ENCODE peak calls at places on chromosomes 1 and 21, in six cellular contexts. A is activated T-helper 1 cell treated with anti-CD3 and anti-CD28 coated beads, Interleukin-12 subunit alpha, Interleukin-12 subunit beta, Interleukin-2, Interleukin-4 antibody, amounts not matched to agents 30 ng/mL and 10 ng/mL and 1 ng/mL, durations not matched to agents 14 hours and 24 hours and 36 hours; M is activated naive CD4-positive, alpha-beta T cell; Q is LoVo; P is GM04503; U is GM03348. D is an unnamed sample.

GRCh38 chr1:55893155-55893554 is 678.0 kb upstream of the USP24 start:
- DNase-seq in A (no peak), M (no peak), U (no peak), P (no peak), Q (peak; percentile 59), D (no peak)

GRCh38 chr1:202818819-202819218 is 8.1 kb downstream of the PCAT6 start:
- DNase-seq in M (no peak), U (no peak), A (no peak), Q (no peak), P (no peak), D (no peak)

GRCh38 chr1:76023669-76024407 is 50.7 kb upstream of the ST6GALNAC3 start:
- DNase-seq in U (no peak), A (no peak), P (no peak), Q (no peak), M (no peak), D (peak; percentile 24)

GRCh38 chr1:167668108-167668507 is 38.1 kb downstream of the RCSD1 start:
- DNase-seq in M (no peak), Q (no peak), U (no peak), A (no peak), P (no peak), D (no peak)

GRCh38 chr21:16978309-16978895 is 534.4 kb upstream of the CXADR start:
- DNase-seq in M (no peak), A (no peak), U (no peak), P (no peak), Q (no peak), D (no peak)

GRCh38 chr1:201385299-201385891 is 7.9 kb upstream of the TNNT2 start:
- DNase-seq in U (peak; percentile 70), P (no peak), A (peak; percentile 8), Q (peak; percentile 47), M (peak; percentile 21), D (peak; percentile 48)

GRCh38 chr1:119321661-119322419 is 46.7 kb upstream of the HAO2 start:
- DNase-seq in Q (no peak), A (no peak), M (no peak), U (no peak), P (no peak), D (no peak)

GRCh38 chr1:61050541-61051454 is 31.6 kb upstream of the NFIA start:
- DNase-seq in Q (peak; percentile 44), A (no peak), P (no peak), U (peak; percentile 75), M (no peak), D (no peak)

GRCh38 chr1:143661418-143662120 is 310.2 kb downstream of the FAM72C start:
- DNase-seq in P (no peak), Q (no peak), A (no peak), M (no peak), U (no peak), D (no peak)

GRCh38 chr1:84502892-84503291 is 3.3 kb upstream of the SPATA1 start:
- DNase-seq in Q (no peak), P (no peak), A (no peak), U (no peak), M (no peak), D (no peak)

GRCh38 chr1:207239874-207240273 is 81.6 kb upstream of the CD55 start:
- DNase-seq in P (no peak), A (no peak), M (no peak), U (no peak), Q (peak; percentile 42), D (no peak)

GRCh38 chr1:158020877-158021630 is 27.6 kb downstream of the KIRREL1 start:
- DNase-seq in P (no peak), M (no peak), U (peak; percentile 45), Q (no peak), A (no peak), D (no peak)

GRCh38 chr1:157086299-157086698 is 13.3 kb downstream of the ETV3L start:
- DNase-seq in P (no peak), A (no peak), Q (no peak), M (no peak), U (no peak), D (no peak)

GRCh38 chr1:16206547-16207317 is 5.7 kb downstream of the ARHGEF19 start:
- DNase-seq in P (peak; percentile 82), Q (peak; percentile 98), U (peak; percentile 98), M (peak; percentile 89), A (peak; percentile 92), D (peak; percentile 95)

GRCh38 chr1:224375059-224375458 is 18.4 kb downstream of the CNIH4 start:
- DNase-seq in A (no peak), P (no peak), Q (no peak), M (no peak), U (no peak), D (no peak)

GRCh38 chr1:243667133-243667532 is 182.9 kb downstream of the AKT3 start:
- DNase-seq in A (no peak), M (no peak), P (no peak), Q (no peak), U (no peak), D (no peak)

GRCh38 chr1:86201321-86201720 is 44.7 kb upstream of the COL24A1 start:
- DNase-seq in A (no peak), Q (no peak), P (no peak), U (no peak), M (no peak), D (no peak)